ENCODE peak calls at places on chromosomes 16 and 17, in four cellular contexts. Q is mesothelial cell of epicardium; B is activated naive CD8-positive, alpha-beta T cell treated with anti-CD3 and anti-CD28 coated beads for 36 hours; T is ACHN. H is an unnamed sample.

GRCh38 chr17:45431531-45432404 is 902 bp downstream of the ARHGAP27 start:
- DNase-seq in Q (peak; percentile 77), B (peak; percentile 87), T (peak; percentile 86), H (no peak)

GRCh38 chr16:55889518-55889917 is 14.3 kb upstream of the CES5A start:
- DNase-seq in Q (no peak), B (no peak), T (no peak), H (no peak)

GRCh38 chr17:76085731-76086366 is 6.9 kb downstream of the ZACN start:
- DNase-seq in Q (no peak), B (no peak), T (no peak), H (no peak)

GRCh38 chr16:31700200-31700529 is 172.5 kb downstream of the AHSP start:
- DNase-seq in Q (no peak), B (no peak), T (no peak), H (no peak)

GRCh38 chr17:57832711-57833596 is 16.9 kb downstream of the MRPS23 start:
- DNase-seq in Q (peak; percentile 72), B (peak; percentile 57), T (peak; percentile 61), H (peak; percentile 88)

GRCh38 chr17:48175692-48176450 is 68.3 kb downstream of the SNX11 start:
- DNase-seq in Q (no peak), B (no peak), T (no peak), H (no peak)

GRCh38 chr17:1894753-1895339 is 65.0 kb downstream of the RPA1 start:
- DNase-seq in Q (no peak), B (no peak), T (no peak), H (no peak)

GRCh38 chr17:71118039-71118438 is 948.7 kb downstream of the KCNJ2 start:
- DNase-seq in Q (no peak), B (no peak), T (peak; percentile 58), H (no peak)

GRCh38 chr16:48369765-48370164 is 15.4 kb downstream of the SIAH1 start:
- DNase-seq in Q (no peak), B (no peak), T (no peak), H (no peak)

GRCh38 chr16:11321662-11322061 is 23.6 kb upstream of the RMI2 start:
- DNase-seq in Q (no peak), B (no peak), T (no peak), H (no peak)

GRCh38 chr17:61799812-61800484 is 63.4 kb downstream of the BRIP1 start:
- DNase-seq in Q (no peak), B (no peak), T (no peak), H (no peak)

GRCh38 chr16:77199211-77199610 is at the start of gene SYCE1L:
- DNase-seq in Q (no peak), B (no peak), T (no peak), H (no peak)

GRCh38 chr17:72250206-72250605 is 129.4 kb downstream of the SOX9 start:
- DNase-seq in Q (no peak), B (no peak), T (no peak), H (no peak)

GRCh38 chr16:82603784-82604411 is 22.9 kb upstream of the CDH13 start:
- DNase-seq in Q (no peak), B (no peak), T (peak; percentile 71), H (no peak)

H was measured in vagina.